ENCODE peak calls at places on chromosomes 6 and 20, in five cellular contexts. F, D, R, H and U are unnamed samples.

GRCh38 chr6:75023634-75024033 is 182.2 kb downstream of the COL12A1 start:
- DNase-seq in D (no peak), H (no peak), R (no peak), F (no peak), U (no peak)

GRCh38 chr6:80287112-80287511 is 180.6 kb downstream of the BCKDHB start:
- DNase-seq in H (no peak), R (no peak), D (no peak), F (no peak), U (no peak)

GRCh38 chr20:44805991-44806729 is 4.2 kb downstream of the RIMS4 start:
- DNase-seq in H (peak; percentile 65), F (no peak), D (no peak), R (no peak), U (no peak)

GRCh38 chr6:135265278-135265677 is 84.2 kb downstream of the MYB start:
- DNase-seq in F (no peak), D (no peak), R (no peak), H (no peak), U (no peak)

GRCh38 chr6:53702316-53702715 is 36.8 kb upstream of the KLHL31 start:
- DNase-seq in R (no peak), H (no peak), D (no peak), F (no peak), U (no peak)

GRCh38 chr20:20267685-20268429 is 100.0 kb upstream of the INSM1 start:
- DNase-seq in F (no peak), D (no peak), H (no peak), R (no peak), U (no peak)

GRCh38 chr20:23008673-23009072 is 26.4 kb upstream of the SSTR4 start:
- DNase-seq in F (no peak), H (no peak), D (no peak), R (no peak), U (no peak)

GRCh38 chr6:2441881-2442475 is 196.6 kb upstream of the GMDS start:
- DNase-seq in H (no peak), R (no peak), D (no peak), F (no peak), U (no peak)

GRCh38 chr6:146481527-146481926 is 62.1 kb upstream of the RAB32 start:
- DNase-seq in R (no peak), F (no peak), H (no peak), D (no peak), U (no peak)

GRCh38 chr20:23153696-23154341 is 67.7 kb upstream of the CD93 start:
- DNase-seq in R (no peak), D (no peak), H (no peak), F (no peak), U (no peak)

DNA sequence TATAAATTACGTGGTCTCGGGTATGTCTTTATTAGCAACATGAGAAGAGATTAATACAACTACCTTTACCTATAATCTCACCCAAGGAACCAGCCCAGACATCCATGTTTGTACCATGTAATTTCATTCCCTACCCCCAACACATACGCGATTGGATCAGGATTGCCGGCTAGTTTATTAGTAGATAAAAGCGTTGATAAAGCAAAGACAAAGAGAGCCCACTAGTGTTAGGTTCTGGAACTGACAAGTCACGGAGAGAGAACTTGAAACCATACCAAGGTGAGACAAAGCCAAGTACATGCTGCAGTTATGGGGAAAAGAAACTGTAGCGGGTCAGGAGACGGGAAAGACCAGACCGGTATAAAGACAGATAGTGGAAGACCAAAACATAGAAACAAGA is 37.4 kb upstream of the FAM135A start:
- DNase-seq in H (no peak), F (no peak), D (no peak), R (no peak), U (peak; percentile 47)
- TF ChIP-seq EP300 in H (no peak), F (no peak), D (no peak), R (no peak), U (no peak)

DNA sequence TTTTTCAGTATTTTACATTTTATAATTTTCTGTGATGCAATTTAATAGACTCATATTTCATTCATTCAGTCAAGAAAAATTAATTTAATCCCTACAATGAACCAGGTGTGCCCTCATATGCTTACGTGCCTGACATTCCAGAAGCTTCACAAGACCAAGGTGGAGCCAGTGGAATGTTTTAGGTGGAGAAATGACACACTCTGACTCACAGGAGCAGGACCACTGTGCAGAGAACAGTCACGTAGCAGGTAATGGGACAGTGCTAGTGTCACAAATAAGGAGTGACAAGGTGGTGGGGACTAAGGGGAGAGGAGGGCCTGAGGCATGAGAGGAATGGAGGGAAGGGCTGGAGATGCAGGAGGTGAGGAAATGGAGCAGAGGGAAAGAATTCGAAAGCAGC is 37.0 kb upstream of the HLA-G start:
- DNase-seq in D (no peak), R (no peak), H (no peak), F (no peak), U (no peak)
- TF ChIP-seq EP300 in D (no peak), R (no peak), H (no peak), F (no peak), U (no peak)

DNA sequence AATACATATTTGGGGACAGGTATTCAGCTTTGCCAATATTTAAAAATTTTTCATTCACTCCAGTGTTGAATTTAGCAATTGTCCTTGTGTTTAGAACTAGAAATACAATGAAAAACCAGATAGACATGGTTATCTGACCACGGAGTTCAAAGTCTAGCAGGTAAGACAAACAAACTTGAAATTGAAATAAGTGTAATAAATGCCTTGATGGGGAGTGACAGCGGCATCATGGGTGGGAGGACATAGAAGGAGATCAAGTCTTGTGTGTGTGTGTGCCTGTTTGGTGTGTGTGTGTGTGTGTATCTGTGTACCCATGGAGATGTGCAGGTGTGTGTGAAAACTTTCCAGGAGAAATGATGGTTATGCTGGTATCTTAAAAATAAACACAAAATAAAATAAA is 750.0 kb upstream of the CITED2 start:
- DNase-seq in H (no peak), F (no peak), D (no peak), R (peak; percentile 44), U (no peak)
- TF ChIP-seq EP300 in H (no peak), F (no peak), D (no peak), R (no peak), U (no peak)

DNA sequence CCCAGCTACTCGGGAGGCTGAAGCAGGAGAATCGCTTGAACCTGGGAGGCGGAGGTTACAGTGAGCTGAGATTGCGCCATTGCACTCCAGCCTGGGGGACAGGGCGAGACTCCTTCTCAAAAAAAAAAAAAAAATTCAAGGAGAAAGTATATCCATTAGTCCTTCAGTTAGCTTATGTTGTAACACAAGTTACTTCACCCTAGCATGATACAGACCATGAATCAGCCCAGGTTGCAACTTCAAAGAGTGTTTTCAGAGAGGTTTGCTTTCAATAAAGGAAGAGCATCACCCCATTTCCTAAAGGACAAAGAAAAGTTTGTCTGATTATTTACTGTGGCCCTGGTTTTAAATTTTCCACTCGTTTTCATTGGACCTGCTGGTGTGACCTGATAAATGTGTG is 73.0 kb downstream of the SERAC1 start:
- DNase-seq in D (no peak), R (no peak), H (no peak), F (no peak), U (no peak)
- TF ChIP-seq EP300 in D (no peak), R (no peak), H (no peak), F (no peak), U (no peak)

DNA sequence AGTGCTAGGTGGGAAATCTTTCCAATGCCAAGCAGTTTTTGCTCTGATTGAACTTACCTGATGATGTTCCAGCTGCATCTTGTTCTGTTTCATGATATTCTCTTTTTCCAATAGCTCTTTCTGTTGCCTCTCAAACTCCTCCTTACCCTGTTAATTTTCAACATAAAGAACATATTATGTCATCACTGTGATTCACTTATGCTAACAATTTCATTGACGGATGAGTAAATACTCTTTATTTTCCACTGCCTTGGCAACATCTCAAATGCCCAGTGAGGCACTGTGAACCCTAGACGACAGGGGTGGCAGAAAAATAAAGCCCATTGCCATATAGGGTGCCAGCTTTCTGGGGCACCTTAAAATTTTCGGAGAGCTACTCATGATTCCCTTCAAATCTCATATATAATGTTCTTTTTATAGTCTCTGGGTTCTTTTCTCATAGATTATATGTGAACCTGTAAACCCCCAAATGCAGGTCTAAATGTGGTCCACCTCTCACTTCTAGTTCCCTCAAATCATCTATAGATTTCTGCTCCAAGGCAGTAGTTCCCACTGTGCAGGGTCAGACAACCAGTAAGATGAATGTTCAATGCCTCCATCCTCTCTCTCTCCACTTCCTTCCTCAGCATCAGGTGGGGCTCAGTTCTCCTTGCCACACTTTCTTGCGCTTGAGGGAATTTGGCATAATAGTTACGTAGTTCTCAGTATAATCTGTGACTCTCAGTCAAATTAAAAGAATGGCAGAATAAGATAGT is 44.1 kb downstream of the NEDD9 start:
- DNase-seq in H (no peak), F (no peak), R (no peak), D (no peak), U (no peak)
- TF ChIP-seq EP300 in H (no peak), F (no peak), R (no peak), D (no peak), U (no peak)

GRCh38 chr20:46408281-46408731 is 1.9 kb upstream of the ELMO2 start:
- DNase-seq in D (no peak), R (no peak), H (no peak), F (no peak), U (no peak)

GRCh38 chr20:46407671-46407996 is 1.2 kb upstream of the ELMO2 start:
- DNase-seq in D (no peak), R (no peak), F (no peak), H (no peak), U (no peak)

GRCh38 chr20:46406986-46407670 is 713 bp upstream of the ELMO2 start:
- DNase-seq in R (peak; percentile 88), H (peak; percentile 69), D (peak; percentile 42), F (peak; percentile 79), U (no peak)

GRCh38 chr20:46402236-46402886 is 4.1 kb downstream of the ELMO2 start:
- DNase-seq in H (no peak), F (no peak), D (no peak), R (no peak), U (no peak)

DNA sequence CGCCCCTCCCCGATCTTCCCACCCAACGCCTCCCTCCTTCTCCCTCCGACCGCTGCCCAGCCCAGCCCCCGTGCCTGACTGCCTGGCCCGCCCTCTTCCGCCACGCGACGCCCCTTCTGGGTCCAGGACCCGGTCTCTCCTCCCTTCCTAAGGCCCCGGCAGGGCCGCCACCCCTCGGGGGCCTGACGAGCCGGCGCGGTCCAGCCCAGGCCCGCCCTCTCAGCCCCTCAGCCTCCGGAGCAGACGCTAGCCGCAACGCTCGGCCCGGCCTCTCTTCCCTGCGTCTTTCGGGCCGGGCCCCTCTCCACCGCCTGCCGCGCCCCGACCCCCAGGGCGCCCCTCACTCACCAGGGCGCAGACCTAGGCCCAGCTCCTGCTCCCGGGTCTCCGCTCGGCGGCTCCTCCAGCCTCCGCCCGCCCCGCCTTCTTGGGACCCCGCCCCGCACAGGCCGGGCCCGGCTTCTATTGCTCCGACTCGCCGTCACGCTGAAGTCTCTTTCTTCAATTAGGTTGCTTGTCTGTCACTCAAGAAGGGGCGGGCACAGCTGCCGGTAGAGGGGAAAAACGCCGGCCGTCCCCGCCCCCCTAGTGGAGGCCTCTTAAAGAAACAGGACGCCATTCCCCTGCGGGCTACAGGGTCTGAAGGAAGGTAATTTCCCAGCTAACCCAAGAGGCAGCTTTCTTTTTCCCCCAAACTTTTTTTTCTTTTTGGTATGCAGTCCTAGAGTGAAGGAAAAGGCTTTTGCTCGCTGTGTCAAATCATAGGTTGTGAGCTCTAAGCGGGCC is at the start of gene ELMO2:
- DNase-seq in F (peak; percentile 99), H (peak; percentile 95), R (peak; percentile 98), D (peak; percentile 76), U (peak; percentile 87)
- TF ChIP-seq EP300 in F (no peak), H (no peak), R (no peak), D (no peak), U (no peak)